ENCODE peak calls at places on chromosomes 4 and X, in six cellular contexts. Q, L, W, V, O and B are unnamed samples.

GRCh38 chr4:56971383-56971782 is 6.0 kb downstream of the NOA1 start:
- DNase-seq in W (no peak), Q (no peak), V (no peak), O (no peak), L (no peak), B (no peak)

GRCh38 chrX:125778256-125778655 is 387.8 kb downstream of the DCAF12L2 start:
- DNase-seq in V (no peak), L (no peak), Q (no peak), O (no peak), W (no peak), B (no peak)

GRCh38 chr4:33649015-33649414 is 2595.3 kb downstream of the ARAP2 start:
- DNase-seq in W (peak; percentile 67), V (no peak), Q (peak; percentile 61), O (no peak), L (peak; percentile 5), B (no peak)

GRCh38 chr4:52266537-52267137 is 215.5 kb downstream of the SPATA18 start:
- DNase-seq in W (no peak), V (no peak), Q (peak; percentile 55), L (no peak), O (no peak), B (peak; percentile 1)

GRCh38 chr4:80393246-80393969 is 57.9 kb downstream of the CFAP299 start:
- DNase-seq in W (peak; percentile 43), Q (no peak), L (peak; percentile 94), O (no peak), V (no peak), B (peak; percentile 33)

GRCh38 chr4:123546661-123547060 is 150.1 kb downstream of the SPRY1 start:
- DNase-seq in O (no peak), V (no peak), W (no peak), L (no peak), Q (peak; percentile 13), B (no peak)

GRCh38 chrX:1581132-1581531 is 10.3 kb upstream of the AKAP17A start:
- DNase-seq in Q (peak; percentile 63), L (no peak), V (no peak), W (peak; percentile 40), O (peak; percentile 33), B (peak; percentile 25)

GRCh38 chrX:23365541-23365940 is 30.9 kb downstream of the PTCHD1 start:
- DNase-seq in V (no peak), W (no peak), O (no peak), Q (no peak), L (no peak), B (no peak)

GRCh38 chrX:11287505-11287904 is 5.7 kb upstream of the AMELX start:
- DNase-seq in V (no peak), L (peak; percentile 18), W (peak; percentile 40), Q (no peak), O (no peak), B (peak; percentile 5)

GRCh38 chr4:83889802-83890201 is 353.9 kb downstream of the GPAT3 start:
- DNase-seq in Q (no peak), L (peak; percentile 68), W (peak; percentile 20), V (no peak), O (no peak), B (no peak)

GRCh38 chrX:19707472-19707871 is 179.9 kb downstream of the SH3KBP1 start:
- DNase-seq in L (no peak), W (peak; percentile 39), Q (peak; percentile 37), V (no peak), O (no peak), B (peak; percentile 17)

GRCh38 chr4:56082809-56083208 is 134.1 kb downstream of the CEP135 start:
- DNase-seq in V (no peak), O (no peak), Q (no peak), L (no peak), W (no peak), B (no peak)

GRCh38 chrX:43897290-43897689 is 15.0 kb upstream of the MAOB start:
- DNase-seq in Q (no peak), W (no peak), V (no peak), O (no peak), L (no peak), B (no peak)

GRCh38 chr4:40046311-40046980 is 10.2 kb upstream of the N4BP2 start:
- DNase-seq in L (peak; percentile 64), O (no peak), V (no peak), Q (peak; percentile 56), W (peak; percentile 64), B (peak; percentile 52)

DNA sequence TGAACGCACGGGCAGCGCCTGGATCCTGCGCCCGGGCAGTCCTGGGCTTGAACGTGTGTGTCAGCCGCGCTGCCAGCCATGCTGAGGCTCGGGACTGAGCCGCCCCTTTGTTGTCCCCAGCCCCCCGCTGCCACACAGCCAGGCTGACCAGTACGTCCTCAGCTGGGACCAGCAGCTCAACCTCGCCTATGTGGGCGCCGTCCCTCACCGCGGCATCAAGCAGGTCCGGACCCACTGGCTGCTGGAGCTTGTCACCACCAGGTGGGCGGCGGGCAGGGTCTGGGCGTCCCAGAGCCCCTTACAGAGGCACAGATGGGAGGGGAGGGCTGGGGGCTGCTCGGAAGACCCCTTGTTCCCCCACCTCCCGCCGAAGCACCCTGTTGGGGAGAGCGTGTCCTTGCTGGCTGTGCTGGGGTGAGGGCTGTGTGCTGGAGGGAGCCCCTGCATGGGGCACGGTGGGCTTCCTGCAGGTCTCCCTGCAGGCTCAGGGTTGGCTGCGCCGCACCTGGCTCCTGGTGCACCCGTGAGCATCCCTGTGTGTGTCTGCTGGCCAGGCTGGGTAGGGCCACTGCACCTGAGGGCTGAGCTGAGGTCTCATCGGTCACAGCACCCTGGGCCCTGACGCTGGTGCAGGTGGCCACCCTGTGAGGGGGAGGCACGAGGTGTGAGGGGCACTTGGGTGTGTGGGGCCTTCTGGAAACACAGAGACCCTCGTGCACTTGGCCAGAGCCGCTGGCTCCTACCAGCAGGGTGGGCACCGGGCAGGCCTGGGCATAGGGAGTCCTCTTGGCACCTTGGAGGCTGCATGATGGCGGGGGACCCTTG is 1.1 kb downstream of the IDUA start:
- DNase-seq in Q (no peak), L (no peak), W (no peak), V (no peak), O (no peak), B (no peak)
- H3K9ac ChIP-seq in Q (no peak overlapping the region), L (peak overlapping the region; percentile 20), W (peak overlapping the region; percentile 93), V (peak overlapping the region; percentile 12), O (no peak overlapping the region), B (no peak overlapping the region)

GRCh38 chr4:19214591-19214990 is 1037.1 kb upstream of the SLIT2 start:
- DNase-seq in W (peak; percentile 62), L (peak; percentile 10), V (no peak), O (no peak), Q (no peak), B (no peak)
- H3K36me3 ChIP-seq in W (no peaks in the 10 kb centered on the region), L (no peaks in the 10 kb centered on the region), V (no peaks in the 10 kb centered on the region), O (no peaks in the 10 kb centered on the region), Q (no peaks in the 10 kb centered on the region), B (no peaks in the 10 kb centered on the region)

GRCh38 chr4:25635501-25635900 is 20.1 kb upstream of the SLC34A2 start:
- DNase-seq in V (no peak), W (no peak), O (no peak), L (no peak), Q (peak; percentile 37), B (no peak)
- H4K8ac ChIP-seq in V (no peak overlapping the region), W (no peak overlapping the region), O (no peak overlapping the region), L (no peak overlapping the region), Q (no peak overlapping the region), B (no peak overlapping the region)

GRCh38 chrX:115560211-115560977 is 580 bp upstream of the PLS3 start:
- DNase-seq in O (no peak), L (peak; percentile 75), V (no peak), W (peak; percentile 23), Q (peak; percentile 40), B (peak; percentile 67)
- H3K9ac ChIP-seq in O (no peak overlapping the region), L (peak overlapping the region; percentile 27), V (no peak overlapping the region), W (peak overlapping the region; percentile 94), Q (no peak overlapping the region), B (no peak overlapping the region)

GRCh38 chr4:171954650-171955049 is 141.4 kb downstream of the GALNTL6 start:
- DNase-seq in V (no peak), W (peak; percentile 38), O (no peak), Q (peak; percentile 11), L (no peak), B (no peak)

GRCh38 chr4:171962110-171962509 is 148.9 kb downstream of the GALNTL6 start:
- DNase-seq in Q (peak; percentile 47), O (no peak), W (no peak), V (no peak), L (no peak), B (peak; percentile 82)

DNA sequence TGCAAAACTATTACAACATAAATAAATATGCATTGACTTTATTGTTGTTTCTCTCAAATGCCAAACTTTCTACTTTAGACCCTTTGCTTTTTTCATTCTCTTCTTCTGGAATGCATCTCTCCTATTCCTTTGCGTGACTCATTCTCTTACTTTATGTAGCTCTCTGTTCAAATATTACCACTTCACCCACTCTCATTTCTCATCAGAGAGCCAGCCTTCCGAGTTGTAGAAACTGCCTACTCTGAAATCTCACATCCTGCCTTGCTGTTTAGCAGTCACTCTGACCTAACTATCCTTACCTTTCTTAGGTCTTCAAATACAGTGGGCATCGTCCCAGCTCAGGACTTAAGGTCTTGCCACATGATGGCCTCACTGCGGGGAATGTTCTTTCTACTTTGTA is 143.5 kb downstream of the GALNTL6 start:
- DNase-seq in L (no peak), O (no peak), V (no peak), W (no peak), Q (no peak), B (no peak)
- H3K36me3 ChIP-seq in L (no peaks in the 10 kb centered on the region), O (no peaks in the 10 kb centered on the region), V (no peaks in the 10 kb centered on the region), W (no peaks in the 10 kb centered on the region), Q (no peaks in the 10 kb centered on the region), B (no peaks in the 10 kb centered on the region)

GRCh38 chr4:187992971-187993370 is 2.6 kb upstream of the ZFP42 start:
- DNase-seq in W (no peak), V (no peak), Q (peak; percentile 71), L (no peak), O (no peak), B (no peak)

GRCh38 chr4:187999406-187999932 is 3.9 kb downstream of the ZFP42 start:
- DNase-seq in O (no peak), Q (no peak), V (no peak), W (no peak), L (peak; percentile 18), B (no peak)

GRCh38 chr4:187996502-187997177 is 1.1 kb downstream of the ZFP42 start:
- DNase-seq in W (no peak), Q (peak; percentile 94), L (no peak), O (no peak), V (no peak), B (peak; percentile 27)

GRCh38 chr4:187993827-187994226 is 1.7 kb upstream of the ZFP42 start:
- DNase-seq in Q (peak; percentile 83), V (no peak), W (peak; percentile 6), O (no peak), L (peak; percentile 16), B (peak; percentile 33)

DNA sequence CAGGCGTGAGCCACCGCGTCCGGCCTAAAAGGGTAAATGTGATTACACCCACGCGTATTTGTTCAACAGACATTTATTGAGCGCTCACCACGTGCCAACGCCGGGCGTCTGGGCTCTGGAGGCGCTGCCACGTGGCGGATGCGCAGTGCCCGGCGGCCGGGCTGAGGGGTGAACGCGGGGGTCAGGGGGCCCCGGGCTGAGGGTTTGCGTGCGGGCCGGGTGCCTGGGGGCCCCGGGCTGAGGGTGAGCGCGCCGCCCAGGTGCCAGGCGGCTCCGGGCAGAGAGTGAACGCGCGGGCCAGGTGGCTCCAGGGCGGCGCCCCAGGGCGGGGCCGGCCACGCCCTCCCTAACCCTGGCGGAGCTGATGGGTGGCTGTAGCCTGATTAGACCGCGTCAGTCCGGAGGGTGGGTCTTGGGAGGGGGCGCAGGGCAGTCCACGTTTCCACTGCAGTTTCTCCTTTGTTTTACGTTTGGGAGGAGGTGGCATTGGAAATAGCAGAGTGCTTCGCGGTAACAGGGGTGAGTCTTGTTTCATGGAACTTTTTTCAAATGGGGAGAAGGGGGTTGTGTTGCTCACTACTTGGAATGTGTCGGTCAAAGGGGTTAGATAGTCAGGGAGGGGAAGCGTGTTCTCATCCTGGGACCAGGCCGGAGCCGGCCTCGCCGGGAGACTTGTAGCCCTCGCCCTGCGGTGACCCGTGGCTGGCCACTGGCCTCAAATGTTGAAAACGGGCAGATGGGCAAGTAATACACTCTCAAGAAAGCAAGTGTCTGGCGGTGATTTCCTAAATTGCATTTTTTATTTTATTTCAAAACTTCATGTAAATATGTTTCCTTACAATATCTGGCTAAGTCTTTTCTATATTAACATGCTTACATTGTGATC is at the start of gene ZFP42:
- DNase-seq in W (no peak), V (no peak), Q (peak; percentile 95), O (peak; percentile 85), L (no peak), B (no peak)
- H4K8ac ChIP-seq in W (peak within 1 kb of the TSS; percentile 50), V (no peak within 1 kb of the TSS), Q (peak within 1 kb of the TSS; percentile 57), O (peak within 1 kb of the TSS; percentile 97), L (no peak within 1 kb of the TSS), B (peak within 1 kb of the TSS; percentile 80)